ENCODE peak calls at places on chromosomes 13 and 19, in seven cellular contexts. One of them, this sample, is unnamed.

GRCh38 chr19:54096642-54097106 is 3.9 kb downstream of the OSCAR start:
- DNase-seq in activated CD8-positive, alpha-beta T cell treated with anti-CD3 and anti-CD28 coated beads, Interleukin-2, amount 10 ng/mL, durations not matched to agents 7 days and 5 days: no peak
- DNase-seq in amygdala: no peak
- DNase-seq in HuH-7.5: no peak
- DNase-seq in CD8-positive, alpha-beta T cell: no peak
- DNase-seq in lower leg skin: no peak
- DNase-seq in NCI-H748 treated with DMSO at 0.1 percent for 48 hours: peak
- DNase-seq in this sample: no peak

GRCh38 chr13:68046900-68047299 is 816.8 kb upstream of the PCDH9 start:
- DNase-seq in CD8-positive, alpha-beta T cell: no peak
- DNase-seq in NCI-H748 treated with DMSO at 0.1 percent for 48 hours: no peak
- DNase-seq in HuH-7.5: no peak
- DNase-seq in amygdala: no peak
- DNase-seq in activated CD8-positive, alpha-beta T cell treated with anti-CD3 and anti-CD28 coated beads, Interleukin-2, amount 10 ng/mL, durations not matched to agents 7 days and 5 days: no peak
- DNase-seq in lower leg skin: no peak
- DNase-seq in this sample: no peak

GRCh38 chr19:49808762-49809154 is 4.3 kb downstream of the FUZ start:
- DNase-seq in lower leg skin: peak
- DNase-seq in amygdala: peak
- DNase-seq in NCI-H748 treated with DMSO at 0.1 percent for 48 hours: peak
- DNase-seq in activated CD8-positive, alpha-beta T cell treated with anti-CD3 and anti-CD28 coated beads, Interleukin-2, amount 10 ng/mL, durations not matched to agents 7 days and 5 days: peak
- DNase-seq in CD8-positive, alpha-beta T cell: peak
- DNase-seq in HuH-7.5: peak
- DNase-seq in this sample: peak

GRCh38 chr19:33797821-33798633 is 1.4 kb downstream of the KCTD15 start:
- DNase-seq in NCI-H748 treated with DMSO at 0.1 percent for 48 hours: peak
- DNase-seq in CD8-positive, alpha-beta T cell: no peak
- DNase-seq in lower leg skin: no peak
- DNase-seq in HuH-7.5: peak
- DNase-seq in activated CD8-positive, alpha-beta T cell treated with anti-CD3 and anti-CD28 coated beads, Interleukin-2, amount 10 ng/mL, durations not matched to agents 7 days and 5 days: no peak
- DNase-seq in amygdala: peak
- DNase-seq in this sample: no peak

GRCh38 chr13:41244555-41244954 is 18.8 kb downstream of the MTRF1 start:
- DNase-seq in lower leg skin: no peak
- DNase-seq in NCI-H748 treated with DMSO at 0.1 percent for 48 hours: no peak
- DNase-seq in activated CD8-positive, alpha-beta T cell treated with anti-CD3 and anti-CD28 coated beads, Interleukin-2, amount 10 ng/mL, durations not matched to agents 7 days and 5 days: no peak
- DNase-seq in amygdala: no peak
- DNase-seq in CD8-positive, alpha-beta T cell: no peak
- DNase-seq in HuH-7.5: no peak
- DNase-seq in this sample: no peak

GRCh38 chr13:96850538-96850937 is 143.7 kb downstream of the OXGR1 start:
- DNase-seq in amygdala: no peak
- DNase-seq in activated CD8-positive, alpha-beta T cell treated with anti-CD3 and anti-CD28 coated beads, Interleukin-2, amount 10 ng/mL, durations not matched to agents 7 days and 5 days: no peak
- DNase-seq in NCI-H748 treated with DMSO at 0.1 percent for 48 hours: no peak
- DNase-seq in CD8-positive, alpha-beta T cell: no peak
- DNase-seq in HuH-7.5: no peak
- DNase-seq in lower leg skin: no peak
- DNase-seq in this sample: no peak

GRCh38 chr19:15200575-15201364 is at the start of gene NOTCH3:
- DNase-seq in CD8-positive, alpha-beta T cell: no peak
- DNase-seq in activated CD8-positive, alpha-beta T cell treated with anti-CD3 and anti-CD28 coated beads, Interleukin-2, amount 10 ng/mL, durations not matched to agents 7 days and 5 days: no peak
- DNase-seq in amygdala: no peak
- DNase-seq in NCI-H748 treated with DMSO at 0.1 percent for 48 hours: no peak
- DNase-seq in lower leg skin: no peak
- DNase-seq in HuH-7.5: peak
- DNase-seq in this sample: no peak

GRCh38 chr13:70755411-70755810 is 647.2 kb upstream of the KLHL1 start:
- DNase-seq in NCI-H748 treated with DMSO at 0.1 percent for 48 hours: no peak
- DNase-seq in CD8-positive, alpha-beta T cell: no peak
- DNase-seq in amygdala: no peak
- DNase-seq in activated CD8-positive, alpha-beta T cell treated with anti-CD3 and anti-CD28 coated beads, Interleukin-2, amount 10 ng/mL, durations not matched to agents 7 days and 5 days: no peak
- DNase-seq in lower leg skin: no peak
- DNase-seq in HuH-7.5: no peak
- DNase-seq in this sample: no peak

GRCh38 chr13:35699181-35699580 is 222.7 kb upstream of the MAB21L1 start:
- DNase-seq in CD8-positive, alpha-beta T cell: no peak
- DNase-seq in NCI-H748 treated with DMSO at 0.1 percent for 48 hours: no peak
- DNase-seq in HuH-7.5: no peak
- DNase-seq in amygdala: no peak
- DNase-seq in activated CD8-positive, alpha-beta T cell treated with anti-CD3 and anti-CD28 coated beads, Interleukin-2, amount 10 ng/mL, durations not matched to agents 7 days and 5 days: no peak
- DNase-seq in lower leg skin: no peak
- DNase-seq in this sample: no peak

GRCh38 chr13:101473458-101473857 is 21.0 kb downstream of the ITGBL1 start:
- DNase-seq in HuH-7.5: no peak
- DNase-seq in NCI-H748 treated with DMSO at 0.1 percent for 48 hours: no peak
- DNase-seq in activated CD8-positive, alpha-beta T cell treated with anti-CD3 and anti-CD28 coated beads, Interleukin-2, amount 10 ng/mL, durations not matched to agents 7 days and 5 days: no peak
- DNase-seq in amygdala: no peak
- DNase-seq in lower leg skin: no peak
- DNase-seq in CD8-positive, alpha-beta T cell: no peak
- DNase-seq in this sample: no peak

GRCh38 chr19:10501971-10502523 is 1.1 kb downstream of the KEAP1 start:
- DNase-seq in HuH-7.5: peak
- DNase-seq in NCI-H748 treated with DMSO at 0.1 percent for 48 hours: peak
- DNase-seq in CD8-positive, alpha-beta T cell: peak
- DNase-seq in amygdala: peak
- DNase-seq in activated CD8-positive, alpha-beta T cell treated with anti-CD3 and anti-CD28 coated beads, Interleukin-2, amount 10 ng/mL, durations not matched to agents 7 days and 5 days: peak
- DNase-seq in lower leg skin: peak
- DNase-seq in this sample: peak

GRCh38 chr13:30667014-30667413 is 49.3 kb downstream of the USPL1 start:
- DNase-seq in lower leg skin: no peak
- DNase-seq in NCI-H748 treated with DMSO at 0.1 percent for 48 hours: no peak
- DNase-seq in HuH-7.5: no peak
- DNase-seq in activated CD8-positive, alpha-beta T cell treated with anti-CD3 and anti-CD28 coated beads, Interleukin-2, amount 10 ng/mL, durations not matched to agents 7 days and 5 days: no peak
- DNase-seq in CD8-positive, alpha-beta T cell: no peak
- DNase-seq in amygdala: no peak
- DNase-seq in this sample: no peak

GRCh38 chr19:49635530-49636229 is 4.3 kb downstream of the RRAS start:
- DNase-seq in lower leg skin: no peak
- DNase-seq in HuH-7.5: no peak
- DNase-seq in activated CD8-positive, alpha-beta T cell treated with anti-CD3 and anti-CD28 coated beads, Interleukin-2, amount 10 ng/mL, durations not matched to agents 7 days and 5 days: no peak
- DNase-seq in amygdala: no peak
- DNase-seq in CD8-positive, alpha-beta T cell: no peak
- DNase-seq in NCI-H748 treated with DMSO at 0.1 percent for 48 hours: no peak
- DNase-seq in this sample: no peak

GRCh38 chr19:17632577-17632976 is 55.6 kb downstream of the UNC13A start:
- DNase-seq in activated CD8-positive, alpha-beta T cell treated with anti-CD3 and anti-CD28 coated beads, Interleukin-2, amount 10 ng/mL, durations not matched to agents 7 days and 5 days: no peak
- DNase-seq in NCI-H748 treated with DMSO at 0.1 percent for 48 hours: no peak
- DNase-seq in amygdala: no peak
- DNase-seq in HuH-7.5: no peak
- DNase-seq in CD8-positive, alpha-beta T cell: no peak
- DNase-seq in lower leg skin: no peak
- DNase-seq in this sample: no peak

GRCh38 chr19:43765109-43765876 is 10.5 kb upstream of the SMG9 start:
- DNase-seq in activated CD8-positive, alpha-beta T cell treated with anti-CD3 and anti-CD28 coated beads, Interleukin-2, amount 10 ng/mL, durations not matched to agents 7 days and 5 days: peak
- DNase-seq in amygdala: no peak
- DNase-seq in lower leg skin: peak
- DNase-seq in NCI-H748 treated with DMSO at 0.1 percent for 48 hours: no peak
- DNase-seq in CD8-positive, alpha-beta T cell: peak
- DNase-seq in HuH-7.5: no peak
- DNase-seq in this sample: peak

GRCh38 chr13:110914293-110915056 is 394 bp downstream of the ANKRD10 start:
- DNase-seq in lower leg skin: peak
- DNase-seq in HuH-7.5: peak
- DNase-seq in NCI-H748 treated with DMSO at 0.1 percent for 48 hours: peak
- DNase-seq in CD8-positive, alpha-beta T cell: peak
- DNase-seq in amygdala: peak
- DNase-seq in activated CD8-positive, alpha-beta T cell treated with anti-CD3 and anti-CD28 coated beads, Interleukin-2, amount 10 ng/mL, durations not matched to agents 7 days and 5 days: peak
- DNase-seq in this sample: peak

GRCh38 chr13:34277971-34278370 is 460.0 kb downstream of the RFC3 start:
- DNase-seq in activated CD8-positive, alpha-beta T cell treated with anti-CD3 and anti-CD28 coated beads, Interleukin-2, amount 10 ng/mL, durations not matched to agents 7 days and 5 days: no peak
- DNase-seq in lower leg skin: no peak
- DNase-seq in amygdala: no peak
- DNase-seq in NCI-H748 treated with DMSO at 0.1 percent for 48 hours: no peak
- DNase-seq in CD8-positive, alpha-beta T cell: no peak
- DNase-seq in HuH-7.5: no peak
- DNase-seq in this sample: no peak

GRCh38 chr13:97967948-97968347 is 14.5 kb downstream of the IPO5 start:
- DNase-seq in NCI-H748 treated with DMSO at 0.1 percent for 48 hours: no peak
- DNase-seq in HuH-7.5: no peak
- DNase-seq in amygdala: no peak
- DNase-seq in CD8-positive, alpha-beta T cell: no peak
- DNase-seq in lower leg skin: no peak
- DNase-seq in activated CD8-positive, alpha-beta T cell treated with anti-CD3 and anti-CD28 coated beads, Interleukin-2, amount 10 ng/mL, durations not matched to agents 7 days and 5 days: no peak
- DNase-seq in this sample: no peak

GRCh38 chr13:53198699-53199098 is 170.1 kb downstream of the OLFM4 start:
- DNase-seq in CD8-positive, alpha-beta T cell: no peak
- DNase-seq in amygdala: no peak
- DNase-seq in lower leg skin: no peak
- DNase-seq in activated CD8-positive, alpha-beta T cell treated with anti-CD3 and anti-CD28 coated beads, Interleukin-2, amount 10 ng/mL, durations not matched to agents 7 days and 5 days: no peak
- DNase-seq in NCI-H748 treated with DMSO at 0.1 percent for 48 hours: peak
- DNase-seq in HuH-7.5: no peak
- DNase-seq in this sample: no peak

GRCh38 chr13:23467048-23467931 is 33.8 kb upstream of the SACS start:
- DNase-seq in activated CD8-positive, alpha-beta T cell treated with anti-CD3 and anti-CD28 coated beads, Interleukin-2, amount 10 ng/mL, durations not matched to agents 7 days and 5 days: no peak
- DNase-seq in NCI-H748 treated with DMSO at 0.1 percent for 48 hours: no peak
- DNase-seq in lower leg skin: no peak
- DNase-seq in amygdala: no peak
- DNase-seq in CD8-positive, alpha-beta T cell: no peak
- DNase-seq in HuH-7.5: no peak
- DNase-seq in this sample: no peak

GRCh38 chr13:99417151-99417820 is 84.0 kb upstream of the TM9SF2 start:
- DNase-seq in lower leg skin: peak
- DNase-seq in activated CD8-positive, alpha-beta T cell treated with anti-CD3 and anti-CD28 coated beads, Interleukin-2, amount 10 ng/mL, durations not matched to agents 7 days and 5 days: no peak
- DNase-seq in NCI-H748 treated with DMSO at 0.1 percent for 48 hours: no peak
- DNase-seq in HuH-7.5: no peak
- DNase-seq in CD8-positive, alpha-beta T cell: peak
- DNase-seq in amygdala: no peak
- DNase-seq in this sample: no peak

GRCh38 chr19:34265221-34265650 is 10.9 kb downstream of the GARRE1 start:
- DNase-seq in amygdala: no peak
- DNase-seq in activated CD8-positive, alpha-beta T cell treated with anti-CD3 and anti-CD28 coated beads, Interleukin-2, amount 10 ng/mL, durations not matched to agents 7 days and 5 days: no peak
- DNase-seq in HuH-7.5: no peak
- DNase-seq in CD8-positive, alpha-beta T cell: no peak
- DNase-seq in NCI-H748 treated with DMSO at 0.1 percent for 48 hours: no peak
- DNase-seq in lower leg skin: peak
- DNase-seq in this sample: no peak

GRCh38 chr19:44718441-44719261 is 19.7 kb downstream of the CEACAM16 start:
- DNase-seq in CD8-positive, alpha-beta T cell: no peak
- DNase-seq in activated CD8-positive, alpha-beta T cell treated with anti-CD3 and anti-CD28 coated beads, Interleukin-2, amount 10 ng/mL, durations not matched to agents 7 days and 5 days: no peak
- DNase-seq in amygdala: peak
- DNase-seq in lower leg skin: no peak
- DNase-seq in HuH-7.5: peak
- DNase-seq in NCI-H748 treated with DMSO at 0.1 percent for 48 hours: no peak
- DNase-seq in this sample: no peak

GRCh38 chr19:45577111-45577905 is 7.3 kb downstream of the OPA3 start:
- DNase-seq in NCI-H748 treated with DMSO at 0.1 percent for 48 hours: no peak
- DNase-seq in activated CD8-positive, alpha-beta T cell treated with anti-CD3 and anti-CD28 coated beads, Interleukin-2, amount 10 ng/mL, durations not matched to agents 7 days and 5 days: no peak
- DNase-seq in lower leg skin: no peak
- DNase-seq in amygdala: no peak
- DNase-seq in HuH-7.5: peak
- DNase-seq in CD8-positive, alpha-beta T cell: no peak
- DNase-seq in this sample: no peak

GRCh38 chr13:21435710-21436151 is 23.4 kb downstream of the ZDHHC20 start:
- DNase-seq in HuH-7.5: peak
- DNase-seq in lower leg skin: no peak
- DNase-seq in NCI-H748 treated with DMSO at 0.1 percent for 48 hours: no peak
- DNase-seq in amygdala: no peak
- DNase-seq in activated CD8-positive, alpha-beta T cell treated with anti-CD3 and anti-CD28 coated beads, Interleukin-2, amount 10 ng/mL, durations not matched to agents 7 days and 5 days: peak
- DNase-seq in CD8-positive, alpha-beta T cell: peak
- DNase-seq in this sample: peak

GRCh38 chr19:48900477-48901452 is 653 bp downstream of the NUCB1 start:
- DNase-seq in lower leg skin: peak
- DNase-seq in NCI-H748 treated with DMSO at 0.1 percent for 48 hours: no peak
- DNase-seq in activated CD8-positive, alpha-beta T cell treated with anti-CD3 and anti-CD28 coated beads, Interleukin-2, amount 10 ng/mL, durations not matched to agents 7 days and 5 days: peak
- DNase-seq in amygdala: no peak
- DNase-seq in HuH-7.5: peak
- DNase-seq in CD8-positive, alpha-beta T cell: no peak
- DNase-seq in this sample: no peak

This sample was measured in CD4-positive, alpha-beta T cell.